ENCODE peak calls at places on chromosomes 5 and 9, in four cellular contexts. One of them, this sample, is unnamed.

GRCh38 chr5:125269926-125270325 is 523.5 kb upstream of the ZNF608 start:
- DNase-seq in cerebellum: no peak
- DNase-seq in frontal cortex: no peak
- DNase-seq in Jurkat, Clone E6-1: no peak
- DNase-seq in this sample: no peak

GRCh38 chr5:102718819-102719218 is 36.3 kb upstream of the PAM start:
- DNase-seq in cerebellum: no peak
- DNase-seq in frontal cortex: no peak
- DNase-seq in Jurkat, Clone E6-1: no peak
- DNase-seq in this sample: no peak

GRCh38 chr5:58774979-58775378 is 192.1 kb downstream of the RAB3C start:
- DNase-seq in cerebellum: no peak
- DNase-seq in frontal cortex: no peak
- DNase-seq in Jurkat, Clone E6-1: no peak
- DNase-seq in this sample: no peak

GRCh38 chr5:14208071-14209021 is 65.2 kb downstream of the TRIO start:
- DNase-seq in cerebellum: no peak
- DNase-seq in frontal cortex: no peak
- DNase-seq in Jurkat, Clone E6-1: no peak
- DNase-seq in this sample: no peak

GRCh38 chr9:93911871-93912554 is 43.1 kb downstream of the BARX1 start:
- DNase-seq in cerebellum: no peak
- DNase-seq in frontal cortex: no peak
- DNase-seq in Jurkat, Clone E6-1: no peak
- DNase-seq in this sample: no peak

GRCh38 chr5:137613554-137614265 is 114.6 kb upstream of the SPOCK1 start:
- DNase-seq in cerebellum: peak
- DNase-seq in frontal cortex: no peak
- DNase-seq in Jurkat, Clone E6-1: no peak
- DNase-seq in this sample: no peak

GRCh38 chr9:138009456-138010273 is 132.1 kb downstream of the CACNA1B start:
- DNase-seq in cerebellum: no peak
- DNase-seq in frontal cortex: no peak
- DNase-seq in Jurkat, Clone E6-1: no peak
- DNase-seq in this sample: peak

GRCh38 chr5:32342656-32343055 is 29.9 kb upstream of the MTMR12 start:
- DNase-seq in cerebellum: no peak
- DNase-seq in frontal cortex: no peak
- DNase-seq in Jurkat, Clone E6-1: no peak
- DNase-seq in this sample: no peak

GRCh38 chr5:149796025-149796424 is 65.9 kb downstream of the PPARGC1B start:
- DNase-seq in cerebellum: no peak
- DNase-seq in frontal cortex: no peak
- DNase-seq in Jurkat, Clone E6-1: no peak
- DNase-seq in this sample: no peak

GRCh38 chr5:170393235-170393634 is 4.1 kb upstream of the KCNMB1 start:
- DNase-seq in cerebellum: no peak
- DNase-seq in frontal cortex: no peak
- DNase-seq in Jurkat, Clone E6-1: no peak
- DNase-seq in this sample: no peak

GRCh38 chr5:138824924-138825863 is 49.9 kb downstream of the LRRTM2 start:
- DNase-seq in cerebellum: peak
- DNase-seq in frontal cortex: no peak
- DNase-seq in Jurkat, Clone E6-1: peak
- DNase-seq in this sample: no peak

GRCh38 chr5:68378204-68378830 is 162.8 kb downstream of the PIK3R1 start:
- DNase-seq in cerebellum: no peak
- DNase-seq in frontal cortex: no peak
- DNase-seq in Jurkat, Clone E6-1: peak
- DNase-seq in this sample: no peak

This sample was measured in progenitor cell of endocrine pancreas.